ENCODE peak calls at places on chromosomes 3 and 15, in five cellular contexts. O is activated T-helper 1 cell treated with anti-CD3 and anti-CD28 coated beads, Interleukin-12 subunit alpha, Interleukin-12 subunit beta, Interleukin-2, Interleukin-4 antibody, amounts not matched to agents 30 ng/mL and 10 ng/mL and 1 ng/mL, durations not matched to agents 14 hours and 24 hours and 36 hours; S is heart left ventricle; H is body of pancreas; Z is stimulated activated CD4-positive, alpha-beta T cell treated with anti-CD3 and anti-CD28 coated beads, Interleukin-12 subunit alpha, Interleukin-12 subunit beta, amount 100 ng/mL, for 24 hours. T is an unnamed sample.

GRCh38 chr15:28977377-28978010 is 91.7 kb downstream of the APBA2 start:
- DNase-seq in S (peak), O (no peak), Z (no peak), H (peak), T (peak)

GRCh38 chr3:13841141-13841540 is 38.7 kb downstream of the WNT7A start:
- DNase-seq in O (no peak), H (no peak), S (no peak), Z (no peak), T (no peak)

GRCh38 chr3:53420831-53421230 is 73.5 kb upstream of the DCP1A start:
- DNase-seq in S (no peak), H (no peak), Z (no peak), O (no peak), T (no peak)

GRCh38 chr3:150348500-150348899 is 59.6 kb upstream of the TSC22D2 start:
- DNase-seq in S (peak), O (no peak), Z (no peak), H (peak), T (no peak)

GRCh38 chr3:98733778-98734281 is 29.3 kb upstream of the ST3GAL6 start:
- DNase-seq in H (no peak), O (no peak), Z (no peak), S (no peak), T (no peak)

GRCh38 chr3:13262493-13263211 is 157.5 kb downstream of the NUP210 start:
- DNase-seq in H (no peak), O (no peak), Z (no peak), S (peak), T (no peak)

GRCh38 chr3:149128856-149129255 is 582 bp upstream of the HPS3 start:
- DNase-seq in Z (no peak), H (no peak), O (no peak), S (no peak), T (no peak)

GRCh38 chr15:40069178-40070165 is 30.5 kb upstream of the SRP14 start:
- DNase-seq in H (peak), S (peak), O (no peak), Z (no peak), T (peak)

GRCh38 chr3:31265646-31266423 is 266.9 kb upstream of the STT3B start:
- DNase-seq in Z (no peak), S (no peak), H (no peak), O (no peak), T (no peak)

GRCh38 chr15:74263473-74263872 is 27.3 kb downstream of the CCDC33 start:
- DNase-seq in H (no peak), Z (no peak), O (no peak), S (no peak), T (no peak)

GRCh38 chr15:77499087-77499765 is 78.5 kb downstream of the HMG20A start:
- DNase-seq in Z (no peak), H (no peak), O (no peak), S (no peak), T (no peak)

GRCh38 chr3:9067352-9067975 is 104.2 kb upstream of the RAD18 start:
- DNase-seq in S (peak), H (peak), O (no peak), Z (peak), T (peak)

GRCh38 chr15:98873441-98874218 is 134.0 kb downstream of the PGPEP1L start:
- DNase-seq in S (no peak), H (no peak), O (no peak), Z (no peak), T (no peak)

GRCh38 chr3:45545476-45545875 is 49.1 kb upstream of the LIMD1 start:
- DNase-seq in O (no peak), H (no peak), Z (no peak), S (no peak), T (no peak)

GRCh38 chr3:40504636-40505430 is 1.0 kb upstream of the ZNF620 start:
- DNase-seq in H (peak), S (no peak), O (no peak), Z (no peak), T (no peak)

GRCh38 chr3:40337136-40338108 is 27.9 kb downstream of the EIF1B start:
- DNase-seq in Z (no peak), S (no peak), O (no peak), H (no peak), T (no peak)

GRCh38 chr15:57443486-57443885 is 67.2 kb downstream of the CGNL1 start:
- DNase-seq in Z (no peak), O (no peak), H (no peak), S (no peak), T (no peak)

T was measured in mucosa of gallbladder.